ENCODE peak calls at places on chromosomes 12 and 14, in eight cellular contexts. W, S, I, Z, Q, T, U and F are unnamed samples.
A peak's percentile ranks its signal among the peaks of the same experiment; 100 is the strongest.

GRCh38 chr12:25553083-25553482 is at the start of gene LMNTD1:
- DNase-seq in U (no peak), Q (peak; percentile 37), W (no peak), S (no peak), T (peak; percentile 32), Z (no peak), I (no peak), F (no peak)

GRCh38 chr14:59918824-59919581 is 941 bp upstream of the LRRC9 start:
- DNase-seq in I (peak; percentile 68), Q (no peak), S (peak; percentile 44), U (peak; percentile 47), Z (no peak), T (peak; percentile 3), W (no peak), F (peak; percentile 53)

GRCh38 chr12:53499261-53500118 is at the start of gene MAP3K12:
- DNase-seq in U (no peak), I (no peak), S (peak; percentile 55), Q (peak; percentile 43), T (peak; percentile 34), Z (no peak), W (peak; percentile 50), F (peak; percentile 75)

GRCh38 chr12:19576421-19576925 is 137.2 kb downstream of the AEBP2 start:
- DNase-seq in Q (no peak), U (no peak), W (no peak), T (no peak), S (no peak), I (no peak), Z (no peak), F (no peak)

GRCh38 chr14:99628832-99629618 is 15.9 kb upstream of the HHIPL1 start:
- DNase-seq in Z (peak; percentile 57), Q (no peak), I (peak; percentile 58), S (peak; percentile 72), W (peak; percentile 46), T (no peak), U (peak; percentile 49), F (peak; percentile 38)

GRCh38 chr12:89156324-89156723 is 196.0 kb downstream of the DUSP6 start:
- DNase-seq in W (no peak), Q (no peak), Z (no peak), I (no peak), T (no peak), S (no peak), U (no peak), F (no peak)

GRCh38 chr14:75689012-75689411 is 28.0 kb downstream of the TTLL5 start:
- DNase-seq in S (no peak), I (no peak), Z (no peak), T (peak; percentile 36), U (no peak), W (no peak), Q (no peak), F (no peak)

GRCh38 chr14:79426103-79426755 is 785.1 kb downstream of the DIO2 start:
- DNase-seq in W (no peak), T (no peak), U (no peak), Q (no peak), Z (no peak), I (peak; percentile 87), S (no peak), F (no peak)

GRCh38 chr14:28676481-28676880 is 90.1 kb upstream of the FOXG1 start:
- DNase-seq in S (peak; percentile 88), T (no peak), Q (no peak), I (no peak), U (no peak), Z (no peak), W (no peak), F (no peak)

GRCh38 chr12:98419795-98420402 is 95.5 kb upstream of the TMPO start:
- DNase-seq in T (no peak), Q (no peak), W (no peak), S (no peak), Z (no peak), U (no peak), I (no peak), F (no peak)

GRCh38 chr12:115044073-115044472 is 360.1 kb upstream of the TBX3 start:
- DNase-seq in S (no peak), Z (no peak), Q (no peak), W (no peak), U (no peak), T (no peak), I (no peak), F (no peak)

GRCh38 chr12:22321620-22322019 is 12.9 kb downstream of the ST8SIA1 start:
- DNase-seq in W (no peak), U (no peak), I (no peak), T (no peak), Z (no peak), S (no peak), Q (no peak), F (no peak)

GRCh38 chr14:31505411-31505810 is 17.6 kb upstream of the GPR33 start:
- DNase-seq in S (no peak), T (no peak), I (no peak), U (no peak), Q (no peak), W (no peak), Z (no peak), F (no peak)

GRCh38 chr14:55271572-55272414 is 572 bp downstream of the FBXO34 start:
- DNase-seq in U (peak; percentile 62), I (no peak), Z (peak; percentile 36), T (peak; percentile 41), W (peak; percentile 30), Q (peak; percentile 41), S (peak; percentile 83), F (peak; percentile 43)

GRCh38 chr14:90368946-90369721 is 27.7 kb upstream of the CALM1 start:
- DNase-seq in Q (no peak), U (no peak), Z (no peak), I (no peak), S (no peak), T (no peak), W (no peak), F (no peak)

GRCh38 chr12:131222271-131223139 is 268.8 kb downstream of the ADGRD1 start:
- DNase-seq in S (no peak), U (no peak), I (no peak), T (no peak), W (no peak), Z (no peak), Q (no peak), F (no peak)

GRCh38 chr12:47317182-47317915 is 237.6 kb upstream of the AMIGO2 start:
- DNase-seq in S (no peak), Z (no peak), U (no peak), W (no peak), T (no peak), Q (no peak), I (no peak), F (no peak)

GRCh38 chr12:68932701-68933563 is at the start of gene CPM:
- DNase-seq in S (peak; percentile 67), W (peak; percentile 51), Q (peak; percentile 51), I (no peak), Z (peak; percentile 63), T (no peak), U (no peak), F (peak; percentile 39)

GRCh38 chr12:40681148-40681547 is 11.1 kb upstream of the CNTN1 start:
- DNase-seq in T (no peak), I (no peak), U (no peak), Q (no peak), S (no peak), W (no peak), Z (no peak), F (no peak)

GRCh38 chr14:101961011-101961721 is 3.2 kb upstream of the DYNC1H1 start:
- DNase-seq in U (peak; percentile 79), S (peak; percentile 69), T (peak; percentile 49), Z (peak; percentile 72), W (peak; percentile 61), Q (peak; percentile 42), I (peak; percentile 89), F (peak; percentile 3)

GRCh38 chr14:94998110-94998509 is 159.2 kb downstream of the DICER1 start:
- DNase-seq in Z (no peak), W (no peak), Q (no peak), I (no peak), S (no peak), T (no peak), U (no peak), F (no peak)

GRCh38 chr14:92754956-92755355 is 6.5 kb upstream of the LGMN start:
- DNase-seq in Z (no peak), I (no peak), T (no peak), Q (no peak), W (no peak), U (peak; percentile 62), S (no peak), F (no peak)

GRCh38 chr12:55847033-55847432 is 4.3 kb upstream of the MMP19 start:
- DNase-seq in U (no peak), Q (no peak), S (no peak), Z (no peak), T (peak; percentile 28), I (no peak), W (no peak), F (no peak)

GRCh38 chr12:99087278-99087677 is 442.2 kb downstream of the APAF1 start:
- DNase-seq in I (no peak), U (peak; percentile 90), Z (no peak), T (no peak), W (no peak), Q (no peak), S (no peak), F (no peak)

GRCh38 chr14:104692939-104693315 is 3.5 kb downstream of the INF2 start:
- DNase-seq in I (no peak), U (no peak), Z (no peak), T (no peak), Q (no peak), W (no peak), S (no peak), F (no peak)

GRCh38 chr12:96218989-96219678 is 25.0 kb downstream of the ELK3 start:
- DNase-seq in U (no peak), S (no peak), T (no peak), I (no peak), Q (no peak), W (no peak), Z (no peak), F (no peak)

GRCh38 chr14:92501891-92502351 is 11.7 kb upstream of the RIN3 start:
- DNase-seq in I (no peak), T (peak; percentile 59), U (no peak), Q (peak; percentile 35), S (no peak), Z (no peak), W (no peak), F (no peak)

GRCh38 chr12:132955933-132956725 is at the start of gene ZNF605:
- DNase-seq in Q (peak; percentile 74), S (peak; percentile 88), U (peak; percentile 51), W (peak; percentile 75), Z (peak; percentile 76), I (peak; percentile 60), T (peak; percentile 71), F (peak; percentile 80)

GRCh38 chr14:55272922-55273321 is 1.7 kb downstream of the FBXO34 start:
- DNase-seq in U (no peak), Z (no peak), T (no peak), S (no peak), W (no peak), I (no peak), Q (no peak), F (no peak)

GRCh38 chr12:49367381-49368239 is at the start of gene SPATS2:
- DNase-seq in T (no peak), W (no peak), Q (no peak), U (no peak), I (peak; percentile 33), Z (no peak), S (no peak), F (no peak)

GRCh38 chr12:3885179-3886094 is 12.2 kb upstream of the PARP11 start:
- DNase-seq in I (peak; percentile 23), Q (peak; percentile 44), S (peak; percentile 11), U (peak; percentile 40), Z (no peak), T (peak; percentile 19), W (peak; percentile 16), F (no peak)

GRCh38 chr12:56687225-56688128 is 607 bp downstream of the PTGES3 start:
- DNase-seq in T (no peak), I (no peak), Z (peak; percentile 36), Q (no peak), U (no peak), W (peak; percentile 56), S (peak; percentile 21), F (peak; percentile 63)

GRCh38 chr14:42222924-42223471 is 616.3 kb downstream of the LRFN5 start:
- DNase-seq in I (peak; percentile 95), T (peak; percentile 28), S (peak; percentile 2), Z (no peak), Q (no peak), W (no peak), U (peak; percentile 96), F (no peak)

GRCh38 chr14:100165825-100166520 is 6.5 kb upstream of the DEGS2 start:
- DNase-seq in U (no peak), W (no peak), S (no peak), Z (no peak), I (no peak), T (no peak), Q (no peak), F (no peak)